ENCODE peak calls at places on chromosomes 6 and 20, in nine cellular contexts. U is EL; A is stimulated activated CD4-positive, alpha-beta T cell treated with anti-CD3 and anti-CD28 coated beads, Interleukin-2, amount 100 ng/mL, for 48 hours; K is astrocyte of the cerebellum; S is CD8-positive, alpha-beta T cell; C is G401; O is T-helper 2 cell; Q is NCI-H187; Z is globus pallidus. X is an unnamed sample.

GRCh38 chr6:104537185-104537584 is 322.5 kb downstream of the HACE1 start:
- DNase-seq in U (peak), O (no peak), A (no peak), S (no peak), K (peak), Q (no peak), Z (no peak), C (no peak), X (no peak)

GRCh38 chr20:51500311-51500710 is 42.2 kb downstream of the NFATC2 start:
- DNase-seq in Q (no peak), U (no peak), A (no peak), O (peak), Z (no peak), C (no peak), K (no peak), S (peak), X (peak)

GRCh38 chr20:19926581-19926980 is 90.6 kb upstream of the NAA20 start:
- DNase-seq in Q (no peak), K (no peak), U (no peak), Z (no peak), C (no peak), O (no peak), A (no peak), S (no peak), X (no peak)

GRCh38 chr20:51284161-51284560 is 258.4 kb downstream of the NFATC2 start:
- DNase-seq in A (no peak), Q (no peak), S (no peak), K (no peak), O (no peak), Z (no peak), C (no peak), U (peak), X (no peak)

GRCh38 chr6:160178271-160178670 is 56.7 kb downstream of the SLC22A1 start:
- DNase-seq in Q (no peak), C (no peak), A (no peak), Z (no peak), O (no peak), U (no peak), K (no peak), S (no peak), X (no peak)

GRCh38 chr6:3620389-3620788 is 131.1 kb downstream of the PXDC1 start:
- DNase-seq in U (no peak), Q (no peak), Z (no peak), K (no peak), A (no peak), C (no peak), O (no peak), S (no peak), X (peak)

GRCh38 chr6:70547313-70547712 is 19.4 kb upstream of the SDHAF4 start:
- DNase-seq in K (no peak), S (no peak), C (peak), Z (peak), Q (no peak), U (peak), O (no peak), A (no peak), X (no peak)

GRCh38 chr20:19828233-19828632 is 70.2 kb downstream of the RIN2 start:
- DNase-seq in C (no peak), A (peak), Z (peak), S (peak), Q (no peak), O (no peak), K (no peak), U (peak), X (no peak)

X was measured in coronary artery.